ENCODE peak calls at places on chromosomes 3 and 15, in four cellular contexts. One of them, this sample, is unnamed.

GRCh38 chr3:195258449-195259145 is 12.4 kb downstream of the XXYLT1 start:
- DNase-seq in cardiac muscle cell: no peak
- DNase-seq in transverse colon: no peak
- DNase-seq in GM23338: no peak
- DNase-seq in this sample: no peak

GRCh38 chr15:48462688-48463087 is 131.5 kb downstream of the DUT start:
- DNase-seq in transverse colon: no peak
- DNase-seq in cardiac muscle cell: no peak
- DNase-seq in GM23338: no peak
- DNase-seq in this sample: no peak

GRCh38 chr3:129316121-129317013 is 37.7 kb downstream of the HMCES start:
- DNase-seq in transverse colon: peak; percentile 89
- DNase-seq in GM23338: peak; percentile 87
- DNase-seq in cardiac muscle cell: peak; percentile 90
- DNase-seq in this sample: peak; percentile 88

GRCh38 chr15:52050416-52050815 is 31.4 kb downstream of the MAPK6 start:
- DNase-seq in GM23338: no peak
- DNase-seq in cardiac muscle cell: no peak
- DNase-seq in transverse colon: no peak
- DNase-seq in this sample: peak; percentile 36

GRCh38 chr15:72782993-72783562 is 480 bp downstream of the ADPGK start:
- DNase-seq in GM23338: peak; percentile 43
- DNase-seq in transverse colon: peak; percentile 49
- DNase-seq in cardiac muscle cell: no peak
- DNase-seq in this sample: no peak

GRCh38 chr3:62529230-62529629 is 155.9 kb upstream of the FEZF2 start:
- DNase-seq in cardiac muscle cell: peak; percentile 90
- DNase-seq in transverse colon: peak; percentile 26
- DNase-seq in GM23338: peak; percentile 88
- DNase-seq in this sample: peak; percentile 9

GRCh38 chr3:164779816-164780215 is 298.5 kb downstream of the SI start:
- DNase-seq in cardiac muscle cell: peak; percentile 29
- DNase-seq in transverse colon: no peak
- DNase-seq in GM23338: no peak
- DNase-seq in this sample: no peak

GRCh38 chr15:97909291-97909891 is 51.1 kb upstream of the ARRDC4 start:
- DNase-seq in transverse colon: peak; percentile 77
- DNase-seq in GM23338: peak; percentile 81
- DNase-seq in cardiac muscle cell: peak; percentile 79
- DNase-seq in this sample: peak; percentile 71

GRCh38 chr15:98025237-98025636 is 64.7 kb downstream of the ARRDC4 start:
- DNase-seq in cardiac muscle cell: no peak
- DNase-seq in GM23338: peak; percentile 8
- DNase-seq in transverse colon: no peak
- DNase-seq in this sample: no peak

GRCh38 chr3:189277711-189278110 is 105.9 kb downstream of the TPRG1 start:
- DNase-seq in cardiac muscle cell: no peak
- DNase-seq in GM23338: no peak
- DNase-seq in transverse colon: no peak
- DNase-seq in this sample: peak; percentile 72

GRCh38 chr3:58082047-58082446 is 73.8 kb downstream of the FLNB start:
- DNase-seq in cardiac muscle cell: no peak
- DNase-seq in GM23338: no peak
- DNase-seq in transverse colon: no peak
- DNase-seq in this sample: no peak

GRCh38 chr3:128338536-128339400 is 127.9 kb downstream of the DNAJB8 start:
- DNase-seq in cardiac muscle cell: peak; percentile 51
- DNase-seq in GM23338: no peak
- DNase-seq in transverse colon: no peak
- DNase-seq in this sample: no peak

GRCh38 chr15:98968576-98968975 is 39.0 kb downstream of the PGPEP1L start:
- DNase-seq in transverse colon: no peak
- DNase-seq in cardiac muscle cell: no peak
- DNase-seq in GM23338: no peak
- DNase-seq in this sample: no peak

GRCh38 chr15:86183765-86184491 is 104.3 kb downstream of the AGBL1 start:
- DNase-seq in GM23338: no peak
- DNase-seq in transverse colon: no peak
- DNase-seq in cardiac muscle cell: no peak
- DNase-seq in this sample: no peak

GRCh38 chr3:132064114-132064513 is 29.3 kb upstream of the CPNE4 start:
- DNase-seq in transverse colon: no peak
- DNase-seq in cardiac muscle cell: peak; percentile 8
- DNase-seq in GM23338: peak; percentile 84
- DNase-seq in this sample: no peak

GRCh38 chr3:39383190-39383912 is at the start of gene SLC25A38:
- DNase-seq in GM23338: peak; percentile 94
- DNase-seq in cardiac muscle cell: peak; percentile 90
- DNase-seq in transverse colon: peak; percentile 85
- DNase-seq in this sample: peak; percentile 84

DNA sequence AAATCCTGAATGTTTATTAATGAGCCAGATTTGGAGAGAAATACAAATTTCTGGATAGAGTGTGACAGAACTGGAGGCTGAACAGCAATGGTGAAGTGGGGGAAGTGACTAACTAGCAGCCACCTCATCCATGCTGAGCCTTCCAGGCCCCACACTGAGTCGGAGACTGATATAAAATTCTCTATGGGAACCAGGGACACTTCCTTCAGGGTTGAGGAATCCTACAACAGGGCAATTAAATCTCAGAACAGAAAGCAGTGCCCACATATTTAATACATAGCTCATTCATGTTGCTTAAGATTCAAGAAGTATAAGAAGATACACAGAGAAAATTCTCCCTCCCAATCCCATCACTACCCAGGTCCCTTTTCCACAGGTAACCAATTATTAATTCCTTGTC is 49.3 kb downstream of the HACD2 start:
- DNase-seq in GM23338: no peak
- DNase-seq in transverse colon: no peak
- DNase-seq in cardiac muscle cell: no peak
- DNase-seq in this sample: peak; percentile 54
- H3K4me1 ChIP-seq in GM23338: no peaks in the 10 kb centered on the region
- H3K4me1 ChIP-seq in transverse colon: peaks cover 16% of the 10 kb centered on the region
- H3K4me1 ChIP-seq in cardiac muscle cell: no peaks in the 10 kb centered on the region
- H3K4me1 ChIP-seq in this sample: no peaks in the 10 kb centered on the region

DNA sequence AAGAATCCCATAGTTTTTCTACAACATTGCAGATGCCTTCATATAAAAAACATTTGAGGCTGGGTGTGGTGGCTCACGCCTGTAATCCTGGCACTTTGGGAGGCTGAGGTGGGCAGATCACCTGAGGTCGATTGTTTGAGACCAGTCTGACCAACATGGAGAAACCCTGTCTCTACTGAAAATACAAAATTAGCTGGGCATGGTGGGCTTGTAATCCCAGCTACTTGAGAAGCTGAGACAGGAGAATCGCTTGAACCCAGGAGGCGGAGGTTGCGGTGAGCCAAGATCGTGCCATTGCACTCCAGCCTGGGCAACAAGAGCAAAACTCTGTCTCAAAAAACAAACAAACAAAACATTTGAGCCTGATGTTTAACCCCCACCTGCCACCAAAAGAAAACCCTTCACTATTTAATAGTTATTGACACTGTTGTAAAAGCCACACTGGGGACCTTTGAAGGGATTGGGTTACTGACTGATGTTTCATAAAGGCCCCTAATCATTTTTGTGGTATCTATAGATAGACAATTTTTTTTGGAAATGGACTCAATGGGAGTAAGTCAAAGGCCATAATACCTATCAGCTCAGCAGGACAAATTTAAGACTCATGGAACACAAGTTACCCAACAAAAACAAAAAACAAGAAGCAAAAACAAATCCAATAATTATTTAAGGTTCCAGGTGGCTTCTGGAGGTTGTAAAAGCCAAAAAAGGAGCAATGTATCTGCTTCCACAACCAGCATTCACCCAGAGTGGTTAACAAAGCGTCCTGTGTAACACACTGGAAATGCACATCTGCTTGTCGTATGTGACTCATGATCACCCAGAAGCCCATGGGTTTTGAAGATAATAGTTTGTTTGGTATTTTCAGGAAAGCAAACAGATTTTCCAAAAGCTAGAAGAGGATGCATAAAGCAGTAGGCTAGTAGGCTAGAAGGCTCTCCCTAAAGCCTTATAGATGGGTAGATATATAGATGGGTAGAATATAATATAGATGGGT is 41.2 kb downstream of the CDCP1 start:
- DNase-seq in cardiac muscle cell: no peak
- DNase-seq in GM23338: no peak
- DNase-seq in transverse colon: no peak
- DNase-seq in this sample: no peak
- H3K4me1 ChIP-seq in cardiac muscle cell: peaks cover 3% of the 10 kb centered on the region
- H3K4me1 ChIP-seq in GM23338: no peaks in the 10 kb centered on the region
- H3K4me1 ChIP-seq in transverse colon: peaks cover 46% of the 10 kb centered on the region
- H3K4me1 ChIP-seq in this sample: no peaks in the 10 kb centered on the region

DNA sequence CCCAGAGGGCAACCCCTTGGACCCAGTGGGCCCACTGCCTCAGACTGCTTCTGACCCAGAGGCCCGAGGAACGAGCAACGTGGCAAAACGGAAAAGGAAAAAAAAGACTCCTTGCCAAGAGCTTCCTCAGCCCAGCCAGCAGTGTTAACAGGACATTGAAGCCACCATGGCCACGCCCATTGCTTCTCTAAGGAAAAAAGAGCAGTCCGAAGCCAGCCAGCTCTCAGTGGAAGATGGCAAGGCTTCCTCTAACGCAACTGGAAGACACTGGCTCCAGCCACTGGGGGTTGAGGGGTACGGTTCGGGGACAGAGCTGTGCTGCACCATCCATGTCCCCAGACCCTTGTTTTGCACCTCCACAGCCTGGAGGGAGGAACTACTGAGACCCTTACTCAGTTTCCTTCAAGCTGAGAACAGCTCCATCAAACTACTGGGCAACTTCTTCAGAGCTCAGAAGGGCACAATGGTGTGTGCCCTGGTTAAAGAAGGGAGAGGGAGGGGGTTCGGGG is 10.7 kb downstream of the BMF start:
- DNase-seq in transverse colon: peak; percentile 69
- DNase-seq in GM23338: peak; percentile 52
- DNase-seq in cardiac muscle cell: no peak
- DNase-seq in this sample: no peak
- H3K4me1 ChIP-seq in transverse colon: peaks cover 98% of the 10 kb centered on the region
- H3K4me1 ChIP-seq in GM23338: peaks cover 59% of the 10 kb centered on the region
- H3K4me1 ChIP-seq in cardiac muscle cell: peaks cover 58% of the 10 kb centered on the region
- H3K4me1 ChIP-seq in this sample: peaks cover 88% of the 10 kb centered on the region

GRCh38 chr15:69719527-69719926 is 266.9 kb downstream of the RPLP1 start:
- DNase-seq in transverse colon: peak; percentile 44
- DNase-seq in cardiac muscle cell: no peak
- DNase-seq in GM23338: no peak
- DNase-seq in this sample: no peak
- H3K4me1 ChIP-seq in transverse colon: peaks cover 9% of the 10 kb centered on the region
- H3K4me1 ChIP-seq in cardiac muscle cell: no peaks in the 10 kb centered on the region
- H3K4me1 ChIP-seq in GM23338: no peaks in the 10 kb centered on the region
- H3K4me1 ChIP-seq in this sample: no peaks in the 10 kb centered on the region

DNA sequence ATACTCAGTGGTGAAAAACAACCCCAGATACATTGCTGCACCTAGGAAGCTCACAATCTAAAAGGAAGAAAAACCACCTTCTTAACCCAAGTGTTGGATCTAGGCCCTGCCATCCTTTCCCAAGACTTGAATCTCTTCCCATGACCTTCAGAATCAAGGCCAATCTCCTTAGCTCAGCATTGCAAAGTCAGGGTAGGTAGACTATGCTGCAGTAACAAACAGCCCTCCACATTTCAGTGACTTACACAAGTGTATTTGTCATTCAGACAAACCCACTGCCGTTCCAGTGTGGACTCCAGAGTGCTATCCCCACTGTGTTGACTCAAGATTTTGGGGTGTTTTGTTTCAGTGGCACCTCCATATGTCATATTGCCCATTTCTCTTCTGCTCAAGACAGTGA is 278.4 kb downstream of the UACA start:
- DNase-seq in cardiac muscle cell: no peak
- DNase-seq in transverse colon: no peak
- DNase-seq in GM23338: no peak
- DNase-seq in this sample: no peak
- H3K4me1 ChIP-seq in cardiac muscle cell: no peaks in the 10 kb centered on the region
- H3K4me1 ChIP-seq in transverse colon: peaks cover 3% of the 10 kb centered on the region
- H3K4me1 ChIP-seq in GM23338: no peaks in the 10 kb centered on the region
- H3K4me1 ChIP-seq in this sample: no peaks in the 10 kb centered on the region